ENCODE peak calls at places on chromosome 18, in nine cellular contexts. C, T, M, L, V, U, P, S and Y are unnamed samples.

GRCh38 chr18:2104620-2105462 is 466.5 kb downstream of the METTL4 start:
- DNase-seq in C (peak), T (peak), M (no peak), L (peak), V (peak), U (peak), P (peak), S (peak), Y (peak)

GRCh38 chr18:61194726-61195125 is 138.5 kb upstream of the CDH20 start:
- DNase-seq in C (no peak), T (no peak), M (no peak), L (no peak), V (no peak), U (no peak), P (no peak), S (no peak), Y (no peak)

GRCh38 chr18:413263-413662 is 87.2 kb downstream of the COLEC12 start:
- DNase-seq in C (no peak), T (no peak), M (no peak), L (no peak), V (no peak), U (peak), P (no peak), S (no peak), Y (no peak)

GRCh38 chr18:57927511-57927910 is 116.5 kb upstream of the NEDD4L start:
- DNase-seq in C (no peak), T (no peak), M (no peak), L (no peak), V (no peak), U (no peak), P (no peak), S (no peak), Y (no peak)

GRCh38 chr18:78979682-78980278 is at the start of gene SALL3:
- DNase-seq in C (no peak), T (no peak), M (no peak), L (peak), V (no peak), U (no peak), P (no peak), S (no peak), Y (no peak)

GRCh38 chr18:44495151-44495550 is 185.5 kb upstream of the SETBP1 start:
- DNase-seq in C (no peak), T (no peak), M (no peak), L (no peak), V (no peak), U (no peak), P (no peak), S (no peak), Y (no peak)

GRCh38 chr18:12417687-12418086 is 10.0 kb downstream of the PRELID3A start:
- DNase-seq in C (no peak), T (no peak), M (no peak), L (no peak), V (no peak), U (no peak), P (no peak), S (no peak), Y (no peak)

GRCh38 chr18:32906506-32907214 is 133.8 kb upstream of the KLHL14 start:
- DNase-seq in C (no peak), T (peak), M (no peak), L (no peak), V (no peak), U (no peak), P (no peak), S (no peak), Y (no peak)

GRCh38 chr18:34592961-34593382 is 117.1 kb upstream of the DTNA start:
- DNase-seq in C (peak), T (no peak), M (peak), L (peak), V (no peak), U (peak), P (peak), S (no peak), Y (no peak)

GRCh38 chr18:69557246-69557781 is 156.6 kb downstream of the DOK6 start:
- DNase-seq in C (no peak), T (no peak), M (no peak), L (no peak), V (no peak), U (no peak), P (no peak), S (no peak), Y (no peak)

GRCh38 chr18:69559604-69560003 is 158.9 kb downstream of the DOK6 start:
- DNase-seq in C (no peak), T (no peak), M (no peak), L (no peak), V (no peak), U (no peak), P (no peak), S (no peak), Y (no peak)

DNA sequence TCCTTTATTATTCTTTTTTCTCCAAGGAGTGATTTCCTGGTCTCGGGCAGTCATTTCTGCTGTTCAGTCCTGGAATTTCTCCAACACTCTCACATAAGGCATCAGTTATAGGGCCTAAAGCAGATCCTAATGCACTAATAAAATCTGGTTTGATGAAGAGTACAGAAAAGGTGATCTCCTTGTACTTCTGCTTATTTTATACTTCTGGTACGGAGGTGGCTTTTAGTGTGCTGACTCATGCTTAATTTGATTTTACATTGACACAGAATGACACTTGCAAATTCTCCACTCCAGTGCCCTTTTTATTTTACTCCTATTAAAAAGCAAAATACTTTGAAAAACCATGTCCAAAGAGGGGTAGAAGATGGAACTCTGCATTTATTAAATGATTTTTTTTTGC is 157.4 kb downstream of the DOK6 start:
- DNase-seq in C (no peak), T (no peak), M (no peak), L (no peak), V (no peak), U (no peak), P (no peak), S (no peak), Y (no peak)
- TF ChIP-seq CTCF in C (no peak), T (no peak), M (no peak), L (no peak), V (no peak), U (no peak), P (no peak), S (no peak), Y (no peak)

DNA sequence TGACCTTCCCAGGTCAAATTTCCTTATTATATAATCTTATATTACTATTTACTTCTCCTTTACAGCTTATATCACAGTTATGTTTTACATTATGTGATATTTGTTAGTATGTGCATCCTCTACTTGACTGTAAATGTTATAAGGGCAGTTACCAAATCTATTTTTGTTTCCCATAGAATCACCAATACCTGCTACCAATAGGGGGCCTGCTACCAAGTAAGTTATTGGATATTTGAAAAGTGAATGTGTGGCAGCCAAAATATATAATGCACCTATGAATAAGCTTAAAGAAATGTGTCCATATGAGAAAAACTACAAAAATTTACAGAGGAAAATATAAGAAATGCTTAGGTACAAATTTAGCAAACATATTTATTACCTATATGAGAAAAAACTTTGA is 23.9 kb upstream of the CTAGE1 start:
- DNase-seq in C (no peak), T (no peak), M (no peak), L (no peak), V (no peak), U (no peak), P (no peak), S (no peak), Y (no peak)
- TF ChIP-seq CTCF in C (no peak), T (no peak), M (no peak), L (no peak), V (no peak), U (no peak), P (no peak), S (no peak), Y (no peak)

GRCh38 chr18:26185267-26185666 is 41.0 kb upstream of the TAF4B start:
- DNase-seq in C (no peak), T (peak), M (no peak), L (no peak), V (peak), U (no peak), P (no peak), S (no peak), Y (no peak)
- TF ChIP-seq CTCF in C (peak), T (no peak), M (no peak), L (no peak), V (peak), U (no peak), P (no peak), S (no peak), Y (no peak)

DNA sequence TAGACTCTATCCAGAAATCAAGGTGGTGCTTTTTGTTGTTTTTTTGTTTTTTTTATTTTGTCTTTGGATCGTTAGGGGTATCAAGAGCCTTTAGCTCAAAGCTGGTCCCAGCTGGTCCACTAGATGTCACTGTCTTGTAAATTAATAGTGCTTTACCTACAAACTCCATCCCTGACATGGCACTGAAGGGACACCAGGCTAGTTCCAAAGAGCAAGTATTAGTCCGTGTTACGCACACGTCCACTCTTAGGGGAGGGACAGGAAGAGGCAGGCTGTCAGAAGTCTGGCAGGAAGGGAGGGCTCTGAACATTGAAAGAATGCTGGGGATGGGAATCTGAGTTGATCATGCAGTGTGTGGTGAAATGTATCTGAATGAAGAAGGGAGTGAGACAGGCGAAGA is 85.9 kb upstream of the CCBE1 start:
- DNase-seq in C (peak), T (peak), M (no peak), L (peak), V (peak), U (peak), P (no peak), S (no peak), Y (no peak)
- TF ChIP-seq CTCF in C (peak), T (peak), M (peak), L (peak), V (peak), U (peak), P (peak), S (no peak), Y (peak)

DNA sequence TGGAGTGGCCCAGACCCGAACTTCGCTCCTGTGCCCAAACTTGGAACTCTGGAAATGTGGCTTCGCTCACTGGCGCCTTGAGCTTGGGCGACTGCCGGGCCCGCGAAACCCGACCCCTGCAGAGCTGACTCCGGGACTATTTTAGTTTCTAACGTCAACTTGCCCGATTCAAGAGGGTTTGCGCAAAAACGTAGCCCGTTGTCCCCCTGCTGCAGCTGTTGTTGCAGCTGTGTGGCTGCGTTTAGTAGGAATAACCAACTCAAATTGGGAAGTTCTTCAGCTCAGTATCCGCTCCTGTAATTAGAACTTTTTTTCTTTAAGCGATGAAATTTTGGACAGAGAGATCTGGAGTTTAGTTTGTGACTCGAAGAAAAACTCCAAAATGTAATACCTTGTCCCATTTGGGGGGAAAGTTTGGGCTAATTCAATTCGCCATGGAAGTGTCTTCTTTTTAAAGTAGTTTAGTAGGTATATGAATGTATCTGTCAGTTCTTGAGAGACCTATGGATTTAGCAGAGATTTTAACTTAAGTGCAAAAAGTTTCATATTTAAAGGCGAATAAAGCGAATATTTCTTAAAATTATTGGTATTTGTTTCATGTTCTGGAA is 565 bp downstream of the MYL12A start:
- DNase-seq in C (peak), T (peak), M (no peak), L (peak), V (no peak), U (peak), P (no peak), S (no peak), Y (no peak)
- TF ChIP-seq CTCF in C (no peak), T (no peak), M (no peak), L (no peak), V (no peak), U (no peak), P (no peak), S (no peak), Y (no peak)

GRCh38 chr18:60010513-60010912 is 110.7 kb downstream of the PMAIP1 start:
- DNase-seq in C (no peak), T (no peak), M (no peak), L (no peak), V (no peak), U (no peak), P (no peak), S (no peak), Y (no peak)
- TF ChIP-seq CTCF in C (no peak), T (no peak), M (no peak), L (no peak), V (no peak), U (no peak), P (no peak), S (no peak), Y (no peak)

GRCh38 chr18:54949588-54949987 is 9.7 kb downstream of the CCDC68 start:
- DNase-seq in C (no peak), T (no peak), M (no peak), L (no peak), V (no peak), U (no peak), P (no peak), S (no peak), Y (no peak)
- TF ChIP-seq CTCF in C (no peak), T (no peak), M (no peak), L (no peak), V (no peak), U (no peak), P (no peak), S (no peak), Y (no peak)